ENCODE peak calls at places on chromosomes 3 and 15, in six cellular contexts. I, C, P, T, L and Q are unnamed samples.
A peak's percentile ranks its signal among the peaks of the same experiment; 100 is the strongest.

GRCh38 chr3:39378092-39378491 is 5.1 kb upstream of the SLC25A38 start:
- DNase-seq in L (no peak), I (peak; percentile 27), P (no peak), C (peak; percentile 80), T (peak; percentile 9), Q (no peak)

GRCh38 chr15:83380682-83381081 is 66.5 kb upstream of the SH3GL3 start:
- DNase-seq in I (peak; percentile 71), P (peak; percentile 25), T (no peak), L (peak; percentile 66), C (no peak), Q (peak; percentile 70)

GRCh38 chr15:87082576-87082975 is 1002.9 kb downstream of the AGBL1 start:
- DNase-seq in T (no peak), P (no peak), L (no peak), C (no peak), I (no peak), Q (no peak)

GRCh38 chr15:27674826-27675225 is 424.3 kb downstream of the OCA2 start:
- DNase-seq in C (no peak), I (no peak), P (no peak), T (no peak), L (no peak), Q (no peak)

GRCh38 chr15:38029741-38030140 is 95.3 kb downstream of the TMCO5A start:
- DNase-seq in L (no peak), I (peak; percentile 28), C (no peak), T (no peak), P (no peak), Q (no peak)

GRCh38 chr15:73069109-73069508 is 16.8 kb downstream of the NEO1 start:
- DNase-seq in P (no peak), C (no peak), L (no peak), I (no peak), T (no peak), Q (no peak)

GRCh38 chr15:46848704-46849103 is 868.6 kb upstream of the SEMA6D start:
- DNase-seq in C (no peak), P (no peak), L (no peak), T (no peak), I (peak; percentile 42), Q (no peak)

GRCh38 chr3:93906245-93906644 is 67.5 kb downstream of the PROS1 start:
- DNase-seq in P (peak; percentile 57), I (no peak), C (no peak), L (no peak), T (no peak), Q (peak; percentile 89)

GRCh38 chr3:141231923-141232861 is 567 bp downstream of the PXYLP1 start:
- DNase-seq in L (no peak), C (no peak), T (peak; percentile 16), P (peak; percentile 35), I (peak; percentile 36), Q (peak; percentile 71)

GRCh38 chr3:37144806-37145205 is 29.6 kb downstream of the LRRFIP2 start:
- DNase-seq in P (no peak), L (no peak), T (no peak), C (no peak), I (peak; percentile 61), Q (no peak)

GRCh38 chr3:190238871-190239270 is 83.4 kb downstream of the CLDN1 start:
- DNase-seq in L (no peak), T (no peak), C (no peak), I (no peak), P (no peak), Q (no peak)

GRCh38 chr3:37216597-37217097 is 42.3 kb upstream of the LRRFIP2 start:
- DNase-seq in P (no peak), C (no peak), I (no peak), L (no peak), T (no peak), Q (no peak)

GRCh38 chr3:109346770-109347295 is 9.5 kb upstream of the DPPA4 start:
- DNase-seq in L (no peak), I (peak; percentile 46), C (no peak), P (no peak), T (no peak), Q (no peak)

GRCh38 chr15:29345549-29346525 is 76.2 kb upstream of the NSMCE3 start:
- DNase-seq in I (no peak), T (no peak), P (no peak), L (no peak), C (peak; percentile 80), Q (no peak)

GRCh38 chr15:83747050-83747717 is 93.3 kb downstream of the ADAMTSL3 start:
- DNase-seq in I (peak; percentile 12), T (no peak), L (peak; percentile 95), C (no peak), P (no peak), Q (peak; percentile 26)

GRCh38 chr3:172134352-172134751 is 95.0 kb downstream of the FNDC3B start:
- DNase-seq in T (no peak), L (peak; percentile 64), I (no peak), C (no peak), P (no peak), Q (no peak)

GRCh38 chr3:116339441-116340028 is 105.8 kb downstream of the LSAMP start:
- DNase-seq in L (no peak), P (peak; percentile 25), I (peak; percentile 1), C (peak; percentile 79), T (no peak), Q (peak; percentile 68)

GRCh38 chr15:100879461-100880138 is at the start of gene ALDH1A3:
- DNase-seq in I (peak; percentile 74), T (no peak), L (peak; percentile 18), P (peak; percentile 33), C (no peak), Q (peak; percentile 81)

GRCh38 chr15:98347866-98348265 is 300.5 kb upstream of the IGF1R start:
- DNase-seq in P (no peak), I (no peak), C (no peak), T (no peak), L (no peak), Q (no peak)

GRCh38 chr3:194990454-194991337 is 280.3 kb downstream of the XXYLT1 start:
- DNase-seq in L (no peak), T (no peak), P (no peak), I (no peak), C (peak; percentile 29), Q (no peak)

GRCh38 chr3:36911990-36912804 is 32.7 kb downstream of the TRANK1 start:
- DNase-seq in T (no peak), I (peak; percentile 72), L (peak; percentile 92), C (no peak), P (no peak), Q (no peak)

GRCh38 chr15:34853001-34853758 is 57.8 kb upstream of the ACTC1 start:
- DNase-seq in L (no peak), T (no peak), I (peak; percentile 3), P (no peak), C (no peak), Q (no peak)

GRCh38 chr15:62183130-62183529 is 18.0 kb upstream of the C2CD4B start:
- DNase-seq in T (no peak), L (no peak), C (no peak), P (no peak), I (no peak), Q (no peak)

GRCh38 chr15:101128191-101128590 is 123.7 kb downstream of the CHSY1 start:
- DNase-seq in L (no peak), T (no peak), P (no peak), I (peak; percentile 93), C (no peak), Q (no peak)

GRCh38 chr3:195133462-195133861 is 137.5 kb downstream of the XXYLT1 start:
- DNase-seq in L (no peak), P (no peak), C (peak; percentile 85), I (no peak), T (no peak), Q (no peak)

GRCh38 chr3:133891662-133892389 is 3.9 kb downstream of the RAB6B start:
- DNase-seq in P (no peak), T (no peak), L (no peak), I (no peak), C (no peak), Q (no peak)

GRCh38 chr3:39388741-39389248 is 5.6 kb downstream of the SLC25A38 start:
- DNase-seq in P (no peak), C (no peak), L (no peak), I (no peak), T (no peak), Q (no peak)

GRCh38 chr15:38558714-38559059 is 5.9 kb downstream of the RASGRP1 start:
- DNase-seq in P (no peak), L (no peak), T (no peak), C (no peak), I (no peak), Q (no peak)

GRCh38 chr3:127276995-127277394 is 10.9 kb downstream of the PRR20G start:
- DNase-seq in L (no peak), I (peak; percentile 6), C (no peak), P (no peak), T (no peak), Q (no peak)

GRCh38 chr3:45007091-45007490 is 19.0 kb upstream of the CLEC3B start:
- DNase-seq in I (no peak), L (no peak), T (no peak), C (no peak), P (no peak), Q (no peak)

GRCh38 chr3:194879126-194879887 is 193.6 kb downstream of the FAM43A start:
- DNase-seq in T (no peak), C (no peak), I (no peak), P (no peak), L (peak; percentile 90), Q (peak; percentile 78)

GRCh38 chr3:171306631-171307030 is 153.6 kb downstream of the TNIK start:
- DNase-seq in I (peak; percentile 99), C (peak; percentile 56), P (peak; percentile 74), T (no peak), L (no peak), Q (peak; percentile 89)

GRCh38 chr3:188153498-188153948 is 434 bp upstream of the LPP start:
- DNase-seq in P (peak; percentile 78), L (peak; percentile 41), C (peak; percentile 94), T (peak; percentile 63), I (peak; percentile 96), Q (peak; percentile 89)

GRCh38 chr3:175386630-175387029 is 527.5 kb downstream of the NAALADL2 start:
- DNase-seq in P (no peak), I (peak; percentile 97), T (no peak), L (no peak), C (no peak), Q (no peak)

GRCh38 chr3:62084558-62084957 is 288.8 kb downstream of the FEZF2 start:
- DNase-seq in P (no peak), L (no peak), T (no peak), C (no peak), I (peak; percentile 66), Q (no peak)

GRCh38 chr15:100958326-100959065 is 39.3 kb downstream of the LRRK1 start:
- DNase-seq in C (no peak), P (no peak), T (no peak), I (peak; percentile 95), L (no peak), Q (no peak)

GRCh38 chr15:31275331-31276262 is 51.0 kb upstream of the KLF13 start:
- DNase-seq in P (no peak), L (no peak), I (no peak), C (peak; percentile 40), T (no peak), Q (no peak)

GRCh38 chr3:132654190-132654589 is 5.4 kb downstream of the ACAD11 start:
- DNase-seq in I (no peak), C (no peak), T (no peak), L (no peak), P (no peak), Q (no peak)

GRCh38 chr3:194321666-194322640 is 29.2 kb downstream of the CPN2 start:
- DNase-seq in T (no peak), L (no peak), P (no peak), C (no peak), I (no peak), Q (no peak)